ENCODE peak calls at places on chromosomes 4 and X, in four cellular contexts. I is A549; H is activated CD4-positive, CD25-positive, alpha-beta regulatory T cell treated with anti-CD3 and anti-CD28 coated beads, Interleukin-2, amount 50 U/mL, for 16 hours; U is neural crest cell. P is an unnamed sample.

GRCh38 chr4:159131564-159131963 is 28.7 kb downstream of the RAPGEF2 start:
- DNase-seq in H (no peak), I (no peak), U (no peak), P (no peak)

GRCh38 chr4:109803924-109804571 is 2.2 kb upstream of the CFI start:
- DNase-seq in I (peak), U (no peak), H (no peak), P (no peak)

GRCh38 chr4:105990933-105991332 is 95.7 kb downstream of the NPNT start:
- DNase-seq in H (no peak), I (no peak), U (no peak), P (no peak)

GRCh38 chrX:47030339-47030738 is 47.9 kb upstream of the RGN start:
- DNase-seq in I (peak), U (peak), H (no peak), P (peak)

GRCh38 chrX:22800360-22800759 is 199.4 kb upstream of the DDX53 start:
- DNase-seq in I (no peak), H (no peak), U (no peak), P (no peak)

GRCh38 chrX:7133036-7133412 is 14.5 kb upstream of the STS start:
- DNase-seq in H (no peak), I (no peak), U (no peak), P (no peak)

GRCh38 chr4:175277816-175278215 is 359.7 kb downstream of the ADAM29 start:
- DNase-seq in H (no peak), I (no peak), U (no peak), P (no peak)

GRCh38 chr4:39466747-39467146 is 7.9 kb downstream of the LIAS start:
- DNase-seq in H (no peak), I (no peak), U (no peak), P (no peak)

GRCh38 chr4:158121203-158121586 is 51.6 kb downstream of the GASK1B start:
- DNase-seq in I (no peak), H (no peak), U (no peak), P (no peak)

GRCh38 chrX:136620780-136621179 is 27.2 kb upstream of the CD40LG start:
- DNase-seq in U (no peak), I (no peak), H (no peak), P (no peak)

GRCh38 chr4:73844352-73844751 is 7.9 kb downstream of the CXCL6 start:
- DNase-seq in H (no peak), I (no peak), U (no peak), P (no peak)

GRCh38 chr4:177862541-177863176 is 420.4 kb upstream of the AGA start:
- DNase-seq in U (no peak), H (no peak), I (no peak), P (no peak)

GRCh38 chr4:144347116-144347515 is 206.6 kb upstream of the GYPA start:
- DNase-seq in I (no peak), U (no peak), H (no peak), P (no peak)

GRCh38 chr4:124526760-124527159 is 185.8 kb downstream of the ANKRD50 start:
- DNase-seq in U (no peak), H (no peak), I (no peak), P (no peak)

GRCh38 chr4:100738388-100739165 is 220.8 kb upstream of the EMCN start:
- DNase-seq in I (peak), H (no peak), U (no peak), P (no peak)

GRCh38 chr4:81751531-81752291 is 280.0 kb upstream of the RASGEF1B start:
- DNase-seq in U (no peak), H (no peak), I (no peak), P (no peak)

GRCh38 chr4:140049024-140049923 is 104.7 kb downstream of the MAML3 start:
- DNase-seq in I (peak), U (peak), H (no peak), P (peak)

GRCh38 chrX:77922768-77923167 is 12.3 kb downstream of the ATP7A start:
- DNase-seq in I (no peak), U (no peak), H (no peak), P (no peak)

GRCh38 chr4:86972997-86973396 is 38.2 kb downstream of the AFF1 start:
- DNase-seq in H (no peak), I (no peak), U (no peak), P (no peak)

GRCh38 chr4:170705907-170706306 is 616.2 kb upstream of the AADAT start:
- DNase-seq in H (no peak), I (no peak), U (no peak), P (no peak)

GRCh38 chr4:145731026-145731425 is 51.1 kb downstream of the C4orf51 start:
- DNase-seq in U (no peak), H (no peak), I (peak), P (no peak)

GRCh38 chrX:344371-344901 is 25.8 kb upstream of the GTPBP6 start:
- DNase-seq in I (no peak), U (no peak), H (no peak), P (no peak)

GRCh38 chrX:45769919-45770582 is 569.4 kb upstream of the DIPK2B start:
- DNase-seq in U (peak), H (no peak), I (peak), P (no peak)

GRCh38 chr4:122836941-122837340 is 10.3 kb downstream of the FGF2 start:
- DNase-seq in U (no peak), I (no peak), H (no peak), P (no peak)

GRCh38 chrX:48787809-48788471 is 1.6 kb downstream of the GATA1 start:
- DNase-seq in H (no peak), I (no peak), U (no peak), P (no peak)

GRCh38 chrX:137432609-137433008 is 133.3 kb upstream of the ZIC3 start:
- DNase-seq in U (no peak), H (no peak), I (no peak), P (no peak)

P was measured in iPS DF 6.9.